ENCODE peak calls at places on chromosome 2, in ten cellular contexts. B is Calu3, A is GM12865, C is ascending aorta, Y is GM13977, G is SK-N-SH, J is IMR-90, W is esophagus squamous epithelium, X is AG10803, O is H9. E is an unnamed sample.

GRCh38 chr2:84846732-84847131 is 34.2 kb downstream of the TRABD2A start:
- DNase-seq in B (no peak), A (no peak), C (no peak), Y (no peak), G (no peak), J (peak; percentile 78), W (no peak), X (peak; percentile 67), O (no peak), E (no peak)

GRCh38 chr2:100972452-100972851 is 29.6 kb upstream of the RPL31 start:
- DNase-seq in B (no peak), A (no peak), C (no peak), Y (no peak), G (no peak), J (no peak), W (no peak), X (no peak), O (no peak), E (no peak)

GRCh38 chr2:145854039-145854755 is 1334.3 kb upstream of the ZEB2 start:
- DNase-seq in B (no peak), A (no peak), C (no peak), Y (no peak), G (no peak), J (no peak), W (no peak), X (no peak), O (no peak), E (no peak)

GRCh38 chr2:36371963-36372391 is 16.4 kb downstream of the CRIM1 start:
- DNase-seq in B (no peak), A (no peak), C (no peak), Y (no peak), G (no peak), J (peak; percentile 84), W (no peak), X (peak; percentile 96), O (no peak), E (no peak)

GRCh38 chr2:67776276-67776675 is 286.5 kb downstream of the C1D start:
- DNase-seq in B (no peak), A (no peak), C (no peak), Y (no peak), G (no peak), J (no peak), W (no peak), X (no peak), O (no peak), E (no peak)

GRCh38 chr2:73292906-73293533 is 328 bp downstream of the EGR4 start:
- DNase-seq in B (peak; percentile 4), A (no peak), C (no peak), Y (peak; percentile 50), G (peak; percentile 61), J (no peak), W (no peak), X (no peak), O (no peak), E (peak; percentile 41)

GRCh38 chr2:185734658-185735057 is 3.9 kb upstream of the FSIP2 start:
- DNase-seq in B (no peak), A (no peak), C (no peak), Y (no peak), G (no peak), J (no peak), W (no peak), X (no peak), O (no peak), E (no peak)

GRCh38 chr2:138170495-138170894 is 206.2 kb downstream of the HNMT start:
- DNase-seq in B (no peak), A (no peak), C (no peak), Y (no peak), G (no peak), J (no peak), W (no peak), X (no peak), O (no peak), E (no peak)

GRCh38 chr2:8149985-8150547 is 531.8 kb upstream of the ID2 start:
- DNase-seq in B (no peak), A (no peak), C (no peak), Y (no peak), G (no peak), J (peak; percentile 59), W (no peak), X (peak; percentile 52), O (peak; percentile 38), E (no peak)

GRCh38 chr2:25249785-25250184 is 81.4 kb upstream of the POMC start:
- DNase-seq in B (no peak), A (no peak), C (no peak), Y (no peak), G (no peak), J (no peak), W (no peak), X (no peak), O (no peak), E (no peak)

GRCh38 chr2:170214309-170214902 is 36.5 kb downstream of the MYO3B start:
- DNase-seq in B (no peak), A (peak; percentile 51), C (no peak), Y (no peak), G (no peak), J (no peak), W (no peak), X (no peak), O (peak; percentile 73), E (no peak)

GRCh38 chr2:120899373-120899772 is 163.7 kb downstream of the GLI2 start:
- DNase-seq in B (no peak), A (no peak), C (no peak), Y (no peak), G (no peak), J (no peak), W (no peak), X (no peak), O (no peak), E (no peak)

GRCh38 chr2:48205137-48205798 is 299.0 kb upstream of the FBXO11 start:
- DNase-seq in B (no peak), A (peak; percentile 75), C (no peak), Y (peak; percentile 7), G (no peak), J (peak; percentile 8), W (no peak), X (no peak), O (no peak), E (peak; percentile 27)

GRCh38 chr2:222594679-222595078 is 61.2 kb downstream of the FARSB start:
- DNase-seq in B (no peak), A (no peak), C (no peak), Y (no peak), G (no peak), J (peak; percentile 83), W (no peak), X (peak; percentile 69), O (no peak), E (no peak)

GRCh38 chr2:10043906-10044601 is 704 bp downstream of the KLF11 start:
- DNase-seq in B (peak; percentile 96), A (peak; percentile 96), C (peak; percentile 91), Y (peak; percentile 93), G (peak; percentile 98), J (peak; percentile 86), W (peak; percentile 74), X (peak; percentile 92), O (peak; percentile 95), E (peak; percentile 95)

GRCh38 chr2:79040967-79041582 is 15.6 kb downstream of the REG3G start:
- DNase-seq in B (no peak), A (no peak), C (no peak), Y (no peak), G (peak; percentile 19), J (no peak), W (no peak), X (no peak), O (no peak), E (no peak)

GRCh38 chr2:100423631-100424030 is 6.2 kb upstream of the CHST10 start:
- DNase-seq in B (no peak), A (no peak), C (no peak), Y (no peak), G (no peak), J (no peak), W (no peak), X (peak; percentile 54), O (no peak), E (no peak)

GRCh38 chr2:207041279-207041678 is 102.0 kb downstream of the CPO start:
- DNase-seq in B (no peak), A (no peak), C (no peak), Y (no peak), G (no peak), J (no peak), W (no peak), X (peak; percentile 27), O (no peak), E (no peak)

DNA sequence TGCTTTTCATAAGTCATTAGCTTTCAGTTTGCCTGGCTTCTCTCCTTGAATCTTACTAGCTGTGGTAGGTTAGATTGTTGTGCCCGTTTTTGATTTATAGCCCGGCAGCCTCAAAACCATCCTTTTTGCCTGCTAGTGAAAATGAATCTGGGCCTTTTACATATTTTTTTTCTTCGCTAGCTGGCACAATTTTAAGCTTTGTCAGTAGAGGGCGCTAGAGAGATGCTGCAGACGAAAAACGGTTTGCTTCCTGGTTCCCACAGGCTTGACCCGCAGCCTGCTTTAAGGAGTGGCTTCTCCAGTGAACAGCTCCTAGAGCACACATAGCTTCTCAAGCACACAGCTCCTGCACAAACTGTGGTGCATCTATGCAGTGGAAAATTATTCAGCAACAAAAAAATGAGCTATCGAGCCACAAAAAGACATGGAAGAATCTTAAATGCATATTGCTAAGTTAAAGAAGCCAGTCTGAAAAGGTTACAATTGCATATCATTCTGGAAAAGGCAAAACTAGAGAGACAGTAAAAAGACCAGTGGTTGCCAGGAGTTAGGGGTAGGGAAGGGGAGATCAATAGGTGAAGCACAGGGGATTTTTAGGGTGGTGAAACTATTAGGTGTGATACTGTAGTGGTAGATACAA is 47.9 kb downstream of the E2F6 start:
- DNase-seq in B (peak; percentile 44), A (peak; percentile 48), C (no peak), Y (no peak), G (no peak), J (no peak), W (no peak), X (no peak), O (no peak), E (no peak)
- TF ChIP-seq CTCF in B (peak; percentile 64), A (peak; percentile 43), C (no peak), Y (peak; percentile 44), G (peak; percentile 44), J (peak; percentile 25), W (peak; percentile 63), X (peak; percentile 37), O (peak; percentile 65), E (no peak)

GRCh38 chr2:239276813-239277193 is 124.0 kb downstream of the HDAC4 start:
- DNase-seq in B (no peak), A (no peak), C (no peak), Y (no peak), G (no peak), J (no peak), W (no peak), X (no peak), O (peak; percentile 22), E (no peak)
- TF ChIP-seq CTCF in B (no peak), A (no peak), C (peak; percentile 16), Y (no peak), G (peak; percentile 14), J (no peak), W (peak; percentile 25), X (no peak), O (peak; percentile 28), E (no peak)

GRCh38 chr2:150599889-150600288 is 112.4 kb upstream of the RND3 start:
- DNase-seq in B (no peak), A (no peak), C (no peak), Y (no peak), G (no peak), J (no peak), W (no peak), X (no peak), O (no peak), E (no peak)
- TF ChIP-seq CTCF in B (peak; percentile 19), A (peak; percentile 8), C (no peak), Y (no peak), G (peak; percentile 35), J (no peak), W (peak; percentile 37), X (no peak), O (peak; percentile 25), E (no peak)

GRCh38 chr2:46988733-46989481 is 73.3 kb upstream of the MCFD2 start:
- DNase-seq in B (no peak), A (no peak), C (no peak), Y (no peak), G (peak; percentile 74), J (no peak), W (no peak), X (peak; percentile 21), O (peak; percentile 53), E (no peak)
- TF ChIP-seq CTCF in B (no peak), A (no peak), C (no peak), Y (no peak), G (peak; percentile 26), J (no peak), W (no peak), X (no peak), O (peak; percentile 59), E (no peak)